ENCODE peak calls at places on chromosomes 7 and 10, in six cellular contexts. One of them, this sample, is unnamed. For H3K4me1, the result is how much of the 10 kb centered on the place peaks cover.

GRCh38 chr10:15789793-15790525 is 70.2 kb upstream of the ITGA8 start:
- DNase-seq in ovary: no peak
- DNase-seq in suprapubic skin: no peak
- DNase-seq in IMR-90: peak
- DNase-seq in A549: no peak
- DNase-seq in stomach: no peak
- DNase-seq in this sample: peak

GRCh38 chr7:46741924-46742607 is 821.0 kb upstream of the IGFBP3 start:
- DNase-seq in IMR-90: no peak
- DNase-seq in ovary: no peak
- DNase-seq in stomach: no peak
- DNase-seq in suprapubic skin: no peak
- DNase-seq in A549: no peak
- DNase-seq in this sample: no peak

GRCh38 chr10:124152781-124153600 is 59.6 kb upstream of the CHST15 start:
- DNase-seq in stomach: peak
- DNase-seq in ovary: no peak
- DNase-seq in A549: peak
- DNase-seq in IMR-90: peak
- DNase-seq in suprapubic skin: peak
- DNase-seq in this sample: no peak

GRCh38 chr7:44155191-44156185 is 14.4 kb upstream of the MYL7 start:
- DNase-seq in A549: no peak
- DNase-seq in IMR-90: no peak
- DNase-seq in stomach: no peak
- DNase-seq in suprapubic skin: no peak
- DNase-seq in ovary: no peak
- DNase-seq in this sample: no peak

GRCh38 chr7:13898957-13899670 is 90.4 kb downstream of the ETV1 start:
- DNase-seq in suprapubic skin: no peak
- DNase-seq in A549: no peak
- DNase-seq in IMR-90: no peak
- DNase-seq in ovary: no peak
- DNase-seq in stomach: no peak
- DNase-seq in this sample: no peak

GRCh38 chr7:4143511-4144160 is 538.5 kb upstream of the FOXK1 start:
- DNase-seq in stomach: no peak
- DNase-seq in A549: no peak
- DNase-seq in ovary: no peak
- DNase-seq in IMR-90: no peak
- DNase-seq in suprapubic skin: no peak
- DNase-seq in this sample: no peak

GRCh38 chr10:86937502-86938154 is 19.8 kb downstream of the MMRN2 start:
- DNase-seq in A549: no peak
- DNase-seq in stomach: no peak
- DNase-seq in IMR-90: no peak
- DNase-seq in ovary: no peak
- DNase-seq in suprapubic skin: no peak
- DNase-seq in this sample: no peak

GRCh38 chr7:27921081-27921836 is 181.3 kb downstream of the TAX1BP1 start:
- DNase-seq in ovary: no peak
- DNase-seq in suprapubic skin: no peak
- DNase-seq in A549: peak
- DNase-seq in IMR-90: peak
- DNase-seq in stomach: no peak
- DNase-seq in this sample: no peak

GRCh38 chr7:70432567-70433001 is 699.4 kb upstream of the GALNT17 start:
- DNase-seq in stomach: no peak
- DNase-seq in A549: no peak
- DNase-seq in IMR-90: no peak
- DNase-seq in ovary: no peak
- DNase-seq in suprapubic skin: no peak
- DNase-seq in this sample: no peak

GRCh38 chr10:13271552-13272163 is 28.2 kb downstream of the PHYH start:
- DNase-seq in IMR-90: peak
- DNase-seq in suprapubic skin: peak
- DNase-seq in A549: peak
- DNase-seq in stomach: peak
- DNase-seq in ovary: peak
- DNase-seq in this sample: peak

GRCh38 chr7:18505870-18506460 is 10.4 kb downstream of the HDAC9 start:
- DNase-seq in suprapubic skin: no peak
- DNase-seq in ovary: no peak
- DNase-seq in stomach: no peak
- DNase-seq in IMR-90: peak
- DNase-seq in A549: no peak
- DNase-seq in this sample: no peak

GRCh38 chr10:53536322-53536721 is 763.7 kb upstream of the MBL2 start:
- DNase-seq in ovary: no peak
- DNase-seq in A549: no peak
- DNase-seq in suprapubic skin: no peak
- DNase-seq in IMR-90: peak
- DNase-seq in stomach: no peak
- DNase-seq in this sample: no peak

GRCh38 chr10:124367936-124368335 is 50.8 kb downstream of the OAT start:
- DNase-seq in A549: no peak
- DNase-seq in suprapubic skin: no peak
- DNase-seq in IMR-90: no peak
- DNase-seq in ovary: no peak
- DNase-seq in stomach: no peak
- DNase-seq in this sample: no peak

DNA sequence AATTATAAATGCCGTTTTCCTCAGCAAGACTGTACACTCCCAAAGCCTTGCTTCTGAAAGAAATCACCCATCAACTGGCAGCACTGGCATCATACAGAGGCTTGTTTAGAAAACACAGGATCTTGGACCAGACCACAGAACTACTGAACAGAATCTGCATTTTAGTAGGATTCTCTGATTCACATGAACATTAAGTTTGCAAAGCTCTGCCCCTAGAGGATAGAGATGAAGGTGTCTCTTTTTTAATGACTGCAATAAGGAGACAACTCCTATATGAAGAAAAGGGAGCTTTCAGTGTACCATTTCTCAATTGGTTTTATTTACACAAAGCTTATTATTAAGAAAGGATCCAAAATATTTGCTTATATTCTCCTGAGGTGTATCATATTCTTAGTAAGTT is 172.7 kb downstream of the AGMO start:
- DNase-seq in ovary: no peak
- DNase-seq in stomach: no peak
- DNase-seq in suprapubic skin: no peak
- DNase-seq in IMR-90: no peak
- DNase-seq in A549: no peak
- DNase-seq in this sample: no peak
- TF ChIP-seq CTCF in ovary: no peak
- TF ChIP-seq CTCF in stomach: no peak
- TF ChIP-seq CTCF in suprapubic skin: no peak
- TF ChIP-seq CTCF in IMR-90: no peak
- TF ChIP-seq CTCF in A549: no peak
- TF ChIP-seq CTCF in this sample: no peak

DNA sequence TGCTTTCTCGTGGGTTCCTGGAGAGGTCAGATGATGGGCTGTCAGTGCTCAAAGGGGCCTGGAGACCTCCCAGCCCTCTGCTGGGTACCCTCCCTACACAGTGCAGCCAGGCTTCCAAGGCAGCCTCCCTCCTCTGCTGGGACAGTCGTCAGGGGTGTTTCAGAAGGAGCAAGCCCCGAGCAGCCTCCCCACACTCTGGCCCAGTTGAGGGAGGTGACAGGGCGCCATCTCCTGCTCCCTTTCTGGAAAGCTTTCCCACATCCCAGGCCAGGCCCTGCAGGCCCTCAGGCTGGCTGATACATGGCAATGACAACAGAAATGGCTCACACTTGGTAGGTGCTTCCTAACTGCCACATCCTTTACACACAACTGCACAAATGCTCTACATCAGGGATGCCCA is 32.1 kb downstream of the KCNMA1 start:
- DNase-seq in A549: peak
- DNase-seq in ovary: no peak
- DNase-seq in suprapubic skin: no peak
- DNase-seq in stomach: no peak
- DNase-seq in IMR-90: no peak
- DNase-seq in this sample: no peak
- H3K4me1 ChIP-seq in A549: under half
- H3K4me1 ChIP-seq in ovary: under half
- H3K4me1 ChIP-seq in suprapubic skin: under half
- H3K4me1 ChIP-seq in stomach: under half
- H3K4me1 ChIP-seq in IMR-90: under half
- H3K4me1 ChIP-seq in this sample: under half

DNA sequence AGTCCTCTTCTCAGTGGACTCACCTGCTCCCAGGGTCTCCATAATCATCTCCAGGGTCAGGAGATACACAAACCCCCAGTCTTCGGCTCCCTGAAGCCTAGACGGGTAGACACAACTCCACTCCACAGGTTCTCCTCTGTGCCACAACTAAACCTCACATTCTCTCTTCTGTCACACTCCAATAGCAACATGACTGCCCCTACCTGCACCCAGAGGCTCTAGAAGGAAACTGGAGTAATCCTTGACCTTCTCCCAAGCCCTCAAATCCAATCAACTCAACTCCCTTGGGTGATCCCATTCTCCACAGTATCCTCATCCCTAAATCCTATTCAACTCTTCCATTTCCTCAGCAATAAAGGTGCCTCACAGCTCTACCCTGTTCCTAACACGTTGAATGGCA is 16.2 kb downstream of the HNRNPF start:
- DNase-seq in suprapubic skin: no peak
- DNase-seq in ovary: no peak
- DNase-seq in IMR-90: no peak
- DNase-seq in stomach: no peak
- DNase-seq in A549: no peak
- DNase-seq in this sample: no peak
- TF ChIP-seq POLR2A in suprapubic skin: no peak
- TF ChIP-seq POLR2A in ovary: no peak
- TF ChIP-seq POLR2A in IMR-90: no peak
- TF ChIP-seq POLR2A in stomach: no peak
- TF ChIP-seq POLR2A in A549: no peak
- TF ChIP-seq POLR2A in this sample: no peak

DNA sequence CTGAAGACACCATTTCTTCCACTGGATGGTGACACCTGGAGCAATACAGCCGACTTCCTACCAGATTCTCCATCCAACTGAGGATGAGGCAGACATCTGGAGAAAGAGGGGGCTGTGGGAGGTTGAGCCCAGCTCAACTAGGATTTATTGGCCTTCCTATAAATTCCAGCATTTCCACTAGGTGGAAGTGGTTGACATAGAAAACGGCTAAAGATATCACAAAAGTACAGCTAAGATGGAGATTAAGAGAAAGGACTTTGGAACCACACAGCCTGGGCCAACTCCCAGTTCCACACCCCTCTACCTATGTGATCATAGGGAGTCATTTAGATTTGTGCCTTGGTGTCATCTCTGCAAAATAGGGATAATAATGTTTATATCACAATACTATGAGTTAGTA is 61.3 kb upstream of the CAV2 start:
- DNase-seq in suprapubic skin: no peak
- DNase-seq in A549: peak
- DNase-seq in stomach: peak
- DNase-seq in IMR-90: peak
- DNase-seq in ovary: no peak
- DNase-seq in this sample: no peak
- TF ChIP-seq CTCF in suprapubic skin: no peak
- TF ChIP-seq CTCF in A549: peak
- TF ChIP-seq CTCF in stomach: no peak
- TF ChIP-seq CTCF in IMR-90: no peak
- TF ChIP-seq CTCF in ovary: no peak
- TF ChIP-seq CTCF in this sample: no peak

DNA sequence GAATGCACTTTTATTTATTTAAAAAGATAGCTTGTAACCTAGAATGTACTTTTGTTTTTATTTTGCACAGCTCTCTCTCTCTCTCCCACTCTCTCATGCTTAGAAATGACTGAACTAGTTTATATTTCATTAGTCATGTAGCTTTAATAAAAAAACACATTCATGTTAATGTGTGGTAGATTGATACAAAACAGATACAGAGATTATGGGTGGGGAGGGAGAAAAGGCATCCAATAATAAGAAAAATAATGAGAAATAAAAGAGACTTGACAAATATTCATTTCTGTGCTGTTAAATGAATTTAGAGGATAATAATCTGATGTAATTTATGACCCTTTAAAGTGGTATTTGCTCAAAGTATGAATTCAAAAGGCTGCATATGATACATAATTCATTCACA is 105.6 kb upstream of the DNAJB12 start:
- DNase-seq in A549: no peak
- DNase-seq in suprapubic skin: no peak
- DNase-seq in ovary: no peak
- DNase-seq in stomach: no peak
- DNase-seq in IMR-90: no peak
- DNase-seq in this sample: no peak
- H3K4me1 ChIP-seq in A549: under half
- H3K4me1 ChIP-seq in suprapubic skin: under half
- H3K4me1 ChIP-seq in ovary: under half
- H3K4me1 ChIP-seq in stomach: under half
- H3K4me1 ChIP-seq in IMR-90: under half
- H3K4me1 ChIP-seq in this sample: under half

GRCh38 chr10:70850097-70850496 is 34.3 kb downstream of the SGPL1 start:
- DNase-seq in IMR-90: peak
- DNase-seq in ovary: no peak
- DNase-seq in A549: no peak
- DNase-seq in stomach: no peak
- DNase-seq in suprapubic skin: no peak
- DNase-seq in this sample: no peak
- TF ChIP-seq POLR2A in IMR-90: no peak
- TF ChIP-seq POLR2A in ovary: no peak
- TF ChIP-seq POLR2A in A549: no peak
- TF ChIP-seq POLR2A in stomach: no peak
- TF ChIP-seq POLR2A in suprapubic skin: no peak
- TF ChIP-seq POLR2A in this sample: no peak

GRCh38 chr7:36192050-36192824 is 39.2 kb downstream of the EEPD1 start:
- DNase-seq in A549: no peak
- DNase-seq in IMR-90: peak
- DNase-seq in suprapubic skin: no peak
- DNase-seq in ovary: no peak
- DNase-seq in stomach: no peak
- DNase-seq in this sample: peak
- TF ChIP-seq CTCF in A549: no peak
- TF ChIP-seq CTCF in IMR-90: peak
- TF ChIP-seq CTCF in suprapubic skin: no peak
- TF ChIP-seq CTCF in ovary: no peak
- TF ChIP-seq CTCF in stomach: no peak
- TF ChIP-seq CTCF in this sample: no peak

DNA sequence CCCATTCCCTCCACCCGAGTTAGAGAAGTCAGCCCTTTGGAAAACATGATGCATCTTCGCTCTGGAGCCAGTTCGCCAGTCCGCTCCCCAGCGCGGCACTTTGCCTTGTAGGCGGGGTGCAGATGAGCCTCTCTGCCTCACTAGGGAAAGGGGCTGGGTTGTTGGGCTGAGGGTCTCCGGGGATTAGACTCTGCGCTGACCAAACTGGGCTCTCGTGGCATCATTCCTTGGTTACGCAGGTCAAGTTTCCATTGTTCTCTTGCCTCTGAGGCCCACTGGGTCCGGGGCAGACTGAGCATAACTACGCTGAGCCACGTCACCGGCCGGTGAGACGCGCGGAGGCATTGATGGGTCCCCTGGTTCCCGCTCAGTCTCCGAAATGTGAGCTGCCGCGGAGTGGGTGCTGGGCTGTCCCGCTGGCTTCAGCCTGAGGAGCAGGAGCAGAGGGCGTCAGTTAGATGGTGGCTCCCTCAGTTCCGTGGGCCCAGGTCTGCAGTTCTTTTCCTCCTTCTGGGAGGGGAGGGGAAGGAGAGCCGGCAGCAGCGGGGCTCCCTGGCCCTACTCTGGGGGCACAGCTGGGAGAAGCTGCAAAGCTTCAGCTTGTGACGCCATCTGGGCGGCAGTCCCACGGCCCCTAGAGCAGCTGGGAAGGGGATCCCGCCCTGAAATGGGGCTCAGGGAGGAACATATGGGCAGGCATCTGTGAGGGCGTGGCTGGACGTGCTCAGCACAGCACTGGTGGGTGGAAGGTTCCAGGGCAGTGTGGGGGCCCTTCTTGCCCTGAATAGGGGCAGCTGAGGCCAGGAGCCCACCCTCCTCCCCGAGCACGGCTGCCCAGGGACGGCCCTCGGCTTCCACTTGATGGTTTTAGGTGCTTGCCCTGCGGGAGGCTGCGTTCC is 121.2 kb upstream of the BTBD16 start:
- DNase-seq in ovary: no peak
- DNase-seq in stomach: no peak
- DNase-seq in A549: no peak
- DNase-seq in suprapubic skin: peak
- DNase-seq in IMR-90: no peak
- DNase-seq in this sample: peak
- H3K4me1 ChIP-seq in ovary: under half
- H3K4me1 ChIP-seq in stomach: under half
- H3K4me1 ChIP-seq in A549: under half
- H3K4me1 ChIP-seq in suprapubic skin: half or more
- H3K4me1 ChIP-seq in IMR-90: under half
- H3K4me1 ChIP-seq in this sample: under half